ENCODE peak calls at places on chromosomes 11 and 22, in ten cellular contexts. Q is cardiac fibroblast, A is psoas muscle, S is colonic mucosa, W is DND-41, P is GM12864, I is ovary, O is neural progenitor cell, R is A549, Z is upper lobe of left lung. J is an unnamed sample.

GRCh38 chr11:12692238-12693074 is 18.2 kb downstream of the TEAD1 start:
- DNase-seq in I (peak), P (no peak), S (peak), Z (peak), W (no peak), Q (peak), R (peak), A (peak), O (peak), J (peak)

GRCh38 chr11:76685841-76686240 is 15.3 kb upstream of the LRRC32 start:
- DNase-seq in A (no peak), Z (no peak), I (no peak), Q (no peak), W (no peak), P (no peak), R (no peak), O (no peak), S (no peak), J (no peak)

GRCh38 chr11:47467372-47467771 is 18.4 kb upstream of the RAPSN start:
- DNase-seq in S (peak), W (no peak), O (no peak), P (no peak), Z (no peak), Q (no peak), R (no peak), I (no peak), A (no peak), J (peak)

GRCh38 chr11:24234822-24235508 is 261.9 kb upstream of the LUZP2 start:
- DNase-seq in Z (peak), R (no peak), I (no peak), S (peak), O (peak), P (no peak), Q (peak), W (no peak), A (no peak), J (peak)

GRCh38 chr11:8247312-8247711 is 16.4 kb downstream of the LMO1 start:
- DNase-seq in R (no peak), Z (no peak), S (peak), Q (no peak), I (no peak), P (no peak), A (peak), W (peak), O (no peak), J (no peak)

GRCh38 chr11:119092880-119093665 is 8.4 kb downstream of the HMBS start:
- DNase-seq in P (no peak), Q (peak), O (no peak), R (no peak), S (no peak), I (no peak), Z (no peak), A (no peak), W (peak), J (no peak)

GRCh38 chr11:70596091-70596490 is 197.8 kb downstream of the CTTN start:
- DNase-seq in P (no peak), O (no peak), R (no peak), A (no peak), I (no peak), W (no peak), Q (no peak), Z (no peak), S (no peak), J (no peak)

GRCh38 chr22:26399288-26399687 is 29.8 kb upstream of the ASPHD2 start:
- DNase-seq in O (no peak), Z (no peak), Q (peak), A (no peak), S (no peak), W (no peak), R (no peak), P (no peak), I (no peak), J (no peak)

GRCh38 chr11:78168539-78169477 is 19.6 kb downstream of the KCTD21 start:
- DNase-seq in R (no peak), W (no peak), I (peak), A (peak), Z (peak), P (no peak), Q (peak), S (peak), O (no peak), J (peak)

GRCh38 chr22:36528336-36528735 is 630 bp downstream of the EIF3D start:
- DNase-seq in R (no peak), W (no peak), P (no peak), Q (no peak), I (no peak), O (no peak), Z (no peak), A (no peak), S (no peak), J (no peak)

GRCh38 chr11:135015966-135016365 is 603.9 kb upstream of the B3GAT1 start:
- DNase-seq in W (no peak), S (no peak), O (no peak), R (no peak), Q (no peak), Z (no peak), A (no peak), I (no peak), P (no peak), J (no peak)

GRCh38 chr11:17012712-17013547 is 1.3 kb downstream of the PLEKHA7 start:
- DNase-seq in Q (peak), S (peak), Z (peak), R (peak), P (no peak), A (peak), W (no peak), O (peak), I (peak), J (no peak)

GRCh38 chr11:119700536-119701346 is 28.3 kb downstream of the NECTIN1 start:
- DNase-seq in S (no peak), A (no peak), I (no peak), W (no peak), Q (no peak), Z (peak), R (no peak), O (no peak), P (no peak), J (no peak)

GRCh38 chr11:67640021-67640757 is 626 bp upstream of the TBX10 start:
- DNase-seq in Q (peak), A (peak), W (peak), R (peak), Z (peak), P (no peak), O (peak), I (peak), S (peak), J (no peak)

GRCh38 chr11:121341609-121342008 is 49.0 kb downstream of the SC5D start:
- DNase-seq in W (no peak), R (no peak), O (no peak), P (no peak), S (peak), A (no peak), Z (no peak), I (no peak), Q (no peak), J (no peak)

GRCh38 chr11:71452354-71453020 is 516 bp upstream of the NADSYN1 start:
- DNase-seq in R (no peak), I (no peak), A (peak), O (peak), Q (peak), P (peak), S (peak), Z (peak), W (peak), J (peak)

GRCh38 chr11:71302911-71303310 is 50.5 kb upstream of the SHANK2 start:
- DNase-seq in R (no peak), S (no peak), W (no peak), A (no peak), O (no peak), P (no peak), Q (no peak), Z (no peak), I (no peak), J (no peak)

GRCh38 chr22:35600466-35600865 is 16.7 kb downstream of the MB start:
- DNase-seq in Z (no peak), S (no peak), I (no peak), Q (no peak), A (no peak), R (no peak), W (no peak), P (no peak), O (no peak), J (no peak)

GRCh38 chr11:108698844-108699642 is 34.2 kb downstream of the DDX10 start:
- DNase-seq in O (no peak), W (no peak), S (no peak), R (no peak), I (no peak), Z (no peak), A (no peak), P (no peak), Q (no peak), J (no peak)

GRCh38 chr11:10758959-10759358 is 7.9 kb downstream of the CTR9 start:
- DNase-seq in W (no peak), S (no peak), R (no peak), A (no peak), I (no peak), Z (no peak), O (no peak), Q (no peak), P (no peak), J (no peak)

GRCh38 chr22:43884600-43885318 is 7.1 kb downstream of the PNPLA5 start:
- DNase-seq in W (peak), Q (peak), Z (peak), O (peak), A (peak), P (peak), R (peak), I (peak), S (peak), J (no peak)

GRCh38 chr11:117842131-117842941 is 17.8 kb upstream of the FXYD2 start:
- DNase-seq in W (no peak), I (no peak), O (no peak), S (peak), Q (no peak), P (no peak), A (no peak), R (no peak), Z (peak), J (no peak)

GRCh38 chr11:16170448-16170847 is 185.9 kb downstream of the SOX6 start:
- DNase-seq in I (no peak), A (no peak), R (no peak), S (no peak), Z (no peak), P (no peak), Q (no peak), O (no peak), W (no peak), J (no peak)

GRCh38 chr11:125423247-125423849 is 72.7 kb downstream of the FEZ1 start:
- DNase-seq in I (no peak), Z (no peak), P (no peak), Q (no peak), W (no peak), A (no peak), R (peak), O (no peak), S (no peak), J (no peak)

GRCh38 chr11:2294340-2295290 is 7.1 kb downstream of the C11orf21 start:
- DNase-seq in Q (no peak), W (no peak), S (no peak), O (peak), A (no peak), I (no peak), P (no peak), R (no peak), Z (peak), J (no peak)
- TF ChIP-seq CTCF in Q (no peak), W (no peak), S (no peak), O (no peak), A (no peak), I (no peak), P (no peak), R (no peak), Z (no peak), J (no peak)

GRCh38 chr22:46081036-46081830 is 69.1 kb upstream of the PPARA start:
- DNase-seq in S (no peak), W (no peak), P (no peak), A (peak), I (no peak), Q (no peak), R (no peak), Z (peak), O (no peak), J (no peak)
- H3K4me3 ChIP-seq in S (peak), W (no peak), P (no peak), A (peak), I (peak), Q (no peak), R (peak), Z (peak), O (no peak), J (peak)

DNA sequence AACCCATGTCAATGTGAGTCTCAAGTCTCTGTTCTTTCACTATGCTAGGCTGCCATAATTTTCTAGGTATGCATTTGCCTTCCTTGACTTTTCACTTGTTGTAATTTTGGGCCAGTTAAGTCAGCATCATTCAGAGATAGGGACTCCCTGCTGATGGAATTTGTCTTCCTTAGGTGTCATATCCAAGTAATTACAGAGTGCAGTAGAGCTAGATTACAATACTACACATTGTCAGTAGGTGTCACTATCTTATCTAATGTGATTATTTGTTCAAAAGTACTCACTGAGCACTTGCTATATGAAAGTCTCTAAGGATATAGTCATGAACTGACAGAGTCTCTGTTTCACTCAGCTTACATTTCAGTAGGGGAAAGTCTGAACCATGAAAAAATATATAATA is 25.0 kb upstream of the SYN3 start:
- DNase-seq in I (no peak), Q (no peak), P (no peak), R (no peak), A (no peak), W (no peak), O (no peak), S (no peak), Z (no peak), J (no peak)
- TF ChIP-seq CTCF in I (no peak), Q (no peak), P (peak), R (no peak), A (no peak), W (peak), O (peak), S (no peak), Z (no peak), J (peak)

DNA sequence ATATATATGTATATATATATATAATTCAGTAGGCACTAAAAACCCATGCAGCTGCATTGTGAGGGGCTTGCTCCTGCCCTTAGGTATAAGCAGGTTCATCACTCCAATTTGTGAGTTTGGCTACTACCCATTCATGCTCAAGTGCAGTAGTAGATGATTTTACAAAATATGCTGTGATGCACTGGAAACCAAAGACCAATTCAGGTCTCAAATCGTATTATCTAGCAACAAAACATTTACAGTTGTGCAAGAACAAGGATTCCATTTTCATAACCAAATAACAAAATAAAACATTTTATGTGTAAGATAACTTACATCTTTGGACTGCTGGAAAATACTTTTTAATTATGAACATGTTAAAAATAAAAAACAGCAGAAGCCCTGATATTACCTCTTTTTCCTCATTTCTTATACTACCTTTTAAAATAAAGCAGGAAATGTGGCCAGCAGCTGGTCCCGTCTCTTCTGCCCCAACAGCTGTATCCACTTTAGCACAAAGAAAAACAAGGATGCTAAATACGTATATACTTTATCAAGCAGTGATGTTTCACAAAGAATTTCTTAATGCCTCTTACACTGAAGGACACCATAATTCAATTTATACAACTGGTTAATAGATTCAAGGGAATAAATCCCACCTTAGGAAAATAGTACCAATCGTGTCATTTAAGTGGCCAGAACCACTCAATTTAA is 2.8 kb downstream of the CREBZF start:
- DNase-seq in S (no peak), R (no peak), P (no peak), Z (no peak), A (no peak), O (no peak), Q (no peak), I (no peak), W (no peak), J (no peak)
- H3K4me3 ChIP-seq in S (peak), R (peak), P (peak), Z (peak), A (peak), O (peak), Q (peak), I (peak), W (peak), J (peak)

GRCh38 chr22:42400811-42401547 is 31.2 kb downstream of the NFAM1 start:
- DNase-seq in R (no peak), I (no peak), Z (no peak), W (no peak), A (no peak), Q (no peak), S (no peak), P (no peak), O (no peak), J (no peak)

GRCh38 chr22:42399315-42400271 is 32.6 kb downstream of the NFAM1 start:
- DNase-seq in O (peak), Q (no peak), R (no peak), P (no peak), S (peak), I (no peak), W (peak), A (no peak), Z (peak), J (no peak)

GRCh38 chr22:42401562-42402334 is 30.5 kb downstream of the NFAM1 start:
- DNase-seq in A (no peak), W (no peak), O (no peak), S (no peak), Z (no peak), R (no peak), P (no peak), I (no peak), Q (no peak), J (no peak)

GRCh38 chr22:42397332-42398246 is 34.6 kb downstream of the NFAM1 start:
- DNase-seq in S (no peak), Q (no peak), O (no peak), I (no peak), Z (peak), A (no peak), R (no peak), W (no peak), P (peak), J (no peak)

GRCh38 chr22:42396621-42397331 is 35.4 kb downstream of the NFAM1 start:
- DNase-seq in O (no peak), Q (no peak), W (no peak), Z (peak), I (no peak), P (no peak), R (no peak), S (no peak), A (no peak), J (no peak)
- TF ChIP-seq CTCF in O (no peak), Q (no peak), W (no peak), Z (no peak), I (no peak), P (peak), R (no peak), S (no peak), A (no peak), J (no peak)

GRCh38 chr22:22032099-22032905 is 49.7 kb upstream of the TOP3B start:
- DNase-seq in A (no peak), O (no peak), R (no peak), Z (no peak), P (no peak), W (no peak), S (no peak), Q (no peak), I (no peak), J (no peak)
- H3K4me3 ChIP-seq in A (no peak), O (no peak), R (no peak), Z (no peak), P (no peak), W (no peak), S (no peak), Q (no peak), I (no peak), J (no peak)

GRCh38 chr11:113690619-113691569 is 15.2 kb downstream of the TMPRSS5 start:
- DNase-seq in A (peak), Q (peak), Z (no peak), S (peak), R (peak), W (peak), I (no peak), P (no peak), O (peak), J (no peak)
- TF ChIP-seq CTCF in A (no peak), Q (peak), Z (no peak), S (peak), R (peak), W (peak), I (no peak), P (peak), O (peak), J (peak)